ENCODE peak calls at places on chromosomes 7 and 10, in ten cellular contexts. W, T, Z, K, C, L, Y, J, R and F are unnamed samples.

GRCh38 chr10:96301616-96302015 is 2.6 kb upstream of the DNTT start:
- DNase-seq in W (no peak), T (no peak), Z (peak; percentile 1), K (no peak), C (no peak), L (no peak), Y (no peak), J (no peak), R (no peak), F (no peak)

GRCh38 chr7:105652359-105652993 is 71.2 kb upstream of the EFCAB10 start:
- DNase-seq in W (peak; percentile 52), T (peak; percentile 81), Z (peak; percentile 84), K (peak; percentile 64), C (peak; percentile 68), L (peak; percentile 78), Y (peak; percentile 68), J (peak; percentile 77), R (peak; percentile 93), F (peak; percentile 76)

GRCh38 chr7:47979145-47979831 is at the start of gene HUS1:
- DNase-seq in W (peak; percentile 82), T (peak; percentile 94), Z (peak; percentile 70), K (peak; percentile 87), C (peak; percentile 89), L (peak; percentile 79), Y (peak; percentile 80), J (peak; percentile 82), R (peak; percentile 99), F (peak; percentile 87)

GRCh38 chr7:133039614-133040013 is 42.3 kb downstream of the CHCHD3 start:
- DNase-seq in W (no peak), T (no peak), Z (no peak), K (no peak), C (no peak), L (no peak), Y (no peak), J (no peak), R (no peak), F (no peak)

GRCh38 chr7:83547526-83547925 is 101.4 kb downstream of the SEMA3E start:
- DNase-seq in W (no peak), T (no peak), Z (peak; percentile 66), K (peak; percentile 39), C (peak; percentile 92), L (no peak), Y (no peak), J (peak; percentile 2), R (no peak), F (peak; percentile 9)

GRCh38 chr7:24172859-24173258 is 111.1 kb upstream of the NPY start:
- DNase-seq in W (no peak), T (no peak), Z (no peak), K (no peak), C (no peak), L (no peak), Y (no peak), J (no peak), R (no peak), F (no peak)

GRCh38 chr7:30348083-30348560 is 63.7 kb downstream of the ZNRF2 start:
- DNase-seq in W (peak; percentile 84), T (no peak), Z (peak; percentile 3), K (no peak), C (peak; percentile 90), L (no peak), Y (peak; percentile 66), J (peak; percentile 90), R (no peak), F (peak; percentile 47)

GRCh38 chr7:1192171-1192676 is 32.2 kb upstream of the ZFAND2A start:
- DNase-seq in W (peak; percentile 29), T (no peak), Z (peak; percentile 83), K (no peak), C (peak; percentile 77), L (no peak), Y (no peak), J (peak; percentile 89), R (no peak), F (peak; percentile 72)

GRCh38 chr10:73486601-73487000 is 9.2 kb downstream of the PPP3CB start:
- DNase-seq in W (no peak), T (no peak), Z (no peak), K (no peak), C (no peak), L (no peak), Y (no peak), J (no peak), R (no peak), F (no peak)

GRCh38 chr10:1102392-1102791 is 46.2 kb downstream of the WDR37 start:
- DNase-seq in W (no peak), T (no peak), Z (no peak), K (no peak), C (no peak), L (no peak), Y (no peak), J (no peak), R (no peak), F (no peak)

GRCh38 chr7:44309271-44310091 is 15.9 kb downstream of the CAMK2B start:
- DNase-seq in W (no peak), T (peak; percentile 79), Z (peak; percentile 62), K (peak; percentile 47), C (peak; percentile 48), L (peak; percentile 54), Y (peak; percentile 23), J (peak; percentile 58), R (peak; percentile 91), F (no peak)

GRCh38 chr10:33252794-33253203 is 81.7 kb downstream of the NRP1 start:
- DNase-seq in W (peak; percentile 73), T (no peak), Z (no peak), K (no peak), C (peak; percentile 62), L (no peak), Y (no peak), J (peak; percentile 83), R (no peak), F (peak; percentile 72)

GRCh38 chr10:47423476-47423875 is 39.4 kb upstream of the ZNF488 start:
- DNase-seq in W (no peak), T (no peak), Z (no peak), K (no peak), C (no peak), L (no peak), Y (no peak), J (no peak), R (no peak), F (no peak)

GRCh38 chr7:132518102-132518838 is 58.0 kb downstream of the PLXNA4 start:
- DNase-seq in W (no peak), T (no peak), Z (peak; percentile 34), K (no peak), C (peak; percentile 20), L (peak; percentile 23), Y (no peak), J (no peak), R (no peak), F (no peak)

GRCh38 chr10:116306847-116307246 is 17.4 kb upstream of the CCDC172 start:
- DNase-seq in W (no peak), T (no peak), Z (no peak), K (no peak), C (no peak), L (no peak), Y (no peak), J (no peak), R (no peak), F (no peak)

GRCh38 chr10:74153123-74153522 is 2.1 kb downstream of the ADK start:
- DNase-seq in W (no peak), T (no peak), Z (no peak), K (no peak), C (peak; percentile 53), L (no peak), Y (no peak), J (peak; percentile 85), R (no peak), F (no peak)

GRCh38 chr7:106031271-106032029 is 68.4 kb downstream of the CDHR3 start:
- DNase-seq in W (no peak), T (no peak), Z (no peak), K (no peak), C (no peak), L (no peak), Y (no peak), J (no peak), R (no peak), F (no peak)

GRCh38 chr7:113085781-113086390 is 741 bp downstream of the GPR85 start:
- DNase-seq in W (no peak), T (no peak), Z (no peak), K (no peak), C (no peak), L (peak; percentile 5), Y (no peak), J (peak; percentile 12), R (no peak), F (no peak)

GRCh38 chr7:111953611-111954010 is 252.6 kb downstream of the DOCK4 start:
- DNase-seq in W (no peak), T (no peak), Z (peak; percentile 58), K (no peak), C (peak; percentile 51), L (no peak), Y (peak; percentile 21), J (peak; percentile 12), R (no peak), F (no peak)

GRCh38 chr7:40175725-40176510 is 41.1 kb downstream of the SUGCT start:
- DNase-seq in W (no peak), T (no peak), Z (no peak), K (peak; percentile 2), C (no peak), L (no peak), Y (peak; percentile 9), J (no peak), R (no peak), F (no peak)